ENCODE peak calls at places on chromosomes 2 and 18, in five cellular contexts. F is effector memory CD4-positive, alpha-beta T cell; Z is CD4-positive, CD25-positive, alpha-beta regulatory T cell; C is tibial artery; T is breast epithelium. A is an unnamed sample.

GRCh38 chr2:161367675-161368074 is 48.4 kb upstream of the TBR1 start:
- DNase-seq in Z (no peak), T (no peak), C (no peak), F (no peak), A (no peak)

GRCh38 chr2:186515376-186515775 is 29.3 kb downstream of the ZC3H15 start:
- DNase-seq in Z (no peak), F (no peak), T (no peak), C (no peak), A (no peak)

GRCh38 chr18:1018211-1018651 is 113.6 kb downstream of the ADCYAP1 start:
- DNase-seq in F (no peak), T (no peak), Z (no peak), C (no peak), A (no peak)

GRCh38 chr2:80242355-80242910 is 62.1 kb downstream of the LRRTM1 start:
- DNase-seq in C (no peak), F (no peak), T (no peak), Z (no peak), A (no peak)

GRCh38 chr18:73199151-73199550 is 331.4 kb upstream of the NETO1 start:
- DNase-seq in F (no peak), C (no peak), Z (no peak), T (no peak), A (no peak)

GRCh38 chr2:191183516-191183915 is 32.7 kb upstream of the STAT4 start:
- DNase-seq in C (no peak), T (no peak), Z (no peak), F (no peak), A (no peak)

GRCh38 chr18:79323471-79323870 is 72.3 kb upstream of the NFATC1 start:
- DNase-seq in Z (no peak), F (no peak), T (no peak), C (no peak), A (no peak)

GRCh38 chr2:8162602-8163001 is 519.3 kb upstream of the ID2 start:
- DNase-seq in F (no peak), T (no peak), Z (no peak), C (peak; percentile 96), A (no peak)

GRCh38 chr2:236887519-236887918 is 198.2 kb upstream of the COPS8 start:
- DNase-seq in F (no peak), Z (no peak), C (no peak), T (no peak), A (no peak)

GRCh38 chr2:189657867-189658266 is 3.4 kb upstream of the ASNSD1 start:
- DNase-seq in T (no peak), Z (peak; percentile 20), F (peak; percentile 15), C (no peak), A (peak; percentile 68)

GRCh38 chr2:42977236-42978174 is 185.1 kb upstream of the HAAO start:
- DNase-seq in F (no peak), T (peak; percentile 70), Z (no peak), C (peak; percentile 60), A (no peak)

GRCh38 chr2:99754215-99754614 is 264.4 kb upstream of the REV1 start:
- DNase-seq in T (no peak), Z (no peak), C (no peak), F (no peak), A (no peak)

GRCh38 chr18:9894454-9895068 is 8.8 kb downstream of the TXNDC2 start:
- DNase-seq in C (no peak), T (no peak), Z (no peak), F (no peak), A (no peak)

GRCh38 chr2:209476367-209477191 is 52.7 kb downstream of the MAP2 start:
- DNase-seq in Z (no peak), T (no peak), F (no peak), C (no peak), A (peak; percentile 4)

GRCh38 chr18:71808576-71808975 is 735.6 kb downstream of the CBLN2 start:
- DNase-seq in F (no peak), T (no peak), C (no peak), Z (no peak), A (no peak)

GRCh38 chr2:203650860-203651613 is 55.4 kb upstream of the CD28 start:
- DNase-seq in C (no peak), Z (no peak), T (no peak), F (no peak), A (peak; percentile 80)

GRCh38 chr2:203543898-203544328 is 8.8 kb upstream of the RAPH1 start:
- DNase-seq in F (no peak), C (no peak), T (no peak), Z (no peak), A (no peak)

GRCh38 chr2:74011246-74011645 is 26.5 kb downstream of the TET3 start:
- DNase-seq in C (no peak), T (no peak), F (no peak), Z (no peak), A (no peak)

GRCh38 chr2:9637330-9637729 is 6.5 kb upstream of the YWHAQ start:
- DNase-seq in C (no peak), T (no peak), Z (no peak), F (no peak), A (no peak)

GRCh38 chr2:122734756-122735155 is 979.3 kb downstream of the TSN start:
- DNase-seq in C (no peak), F (no peak), Z (no peak), T (no peak), A (peak; percentile 74)

GRCh38 chr2:19207452-19207851 is 151.0 kb downstream of the OSR1 start:
- DNase-seq in C (no peak), F (no peak), T (no peak), Z (no peak), A (peak; percentile 27)

GRCh38 chr2:24894750-24895149 is 25.3 kb downstream of the ADCY3 start:
- DNase-seq in F (no peak), C (no peak), T (no peak), Z (no peak), A (no peak)

GRCh38 chr2:233981574-233982420 is 64.6 kb downstream of the TRPM8 start:
- DNase-seq in Z (no peak), F (no peak), T (no peak), C (no peak), A (no peak)

GRCh38 chr2:70143314-70144150 is 47.3 kb downstream of the C2orf42 start:
- DNase-seq in T (peak; percentile 70), Z (peak; percentile 39), C (peak; percentile 82), F (peak; percentile 36), A (peak; percentile 65)

GRCh38 chr18:22778996-22779395 is 154.1 kb upstream of the RBBP8 start:
- DNase-seq in Z (no peak), F (no peak), C (no peak), T (no peak), A (peak; percentile 15)

GRCh38 chr2:188833799-188834198 is 140.4 kb upstream of the COL3A1 start:
- DNase-seq in F (no peak), Z (no peak), T (no peak), C (no peak), A (no peak)

GRCh38 chr2:124018894-124019293 is 6.2 kb upstream of the CNTNAP5 start:
- DNase-seq in F (no peak), C (no peak), Z (no peak), T (no peak), A (peak; percentile 46)

DNA sequence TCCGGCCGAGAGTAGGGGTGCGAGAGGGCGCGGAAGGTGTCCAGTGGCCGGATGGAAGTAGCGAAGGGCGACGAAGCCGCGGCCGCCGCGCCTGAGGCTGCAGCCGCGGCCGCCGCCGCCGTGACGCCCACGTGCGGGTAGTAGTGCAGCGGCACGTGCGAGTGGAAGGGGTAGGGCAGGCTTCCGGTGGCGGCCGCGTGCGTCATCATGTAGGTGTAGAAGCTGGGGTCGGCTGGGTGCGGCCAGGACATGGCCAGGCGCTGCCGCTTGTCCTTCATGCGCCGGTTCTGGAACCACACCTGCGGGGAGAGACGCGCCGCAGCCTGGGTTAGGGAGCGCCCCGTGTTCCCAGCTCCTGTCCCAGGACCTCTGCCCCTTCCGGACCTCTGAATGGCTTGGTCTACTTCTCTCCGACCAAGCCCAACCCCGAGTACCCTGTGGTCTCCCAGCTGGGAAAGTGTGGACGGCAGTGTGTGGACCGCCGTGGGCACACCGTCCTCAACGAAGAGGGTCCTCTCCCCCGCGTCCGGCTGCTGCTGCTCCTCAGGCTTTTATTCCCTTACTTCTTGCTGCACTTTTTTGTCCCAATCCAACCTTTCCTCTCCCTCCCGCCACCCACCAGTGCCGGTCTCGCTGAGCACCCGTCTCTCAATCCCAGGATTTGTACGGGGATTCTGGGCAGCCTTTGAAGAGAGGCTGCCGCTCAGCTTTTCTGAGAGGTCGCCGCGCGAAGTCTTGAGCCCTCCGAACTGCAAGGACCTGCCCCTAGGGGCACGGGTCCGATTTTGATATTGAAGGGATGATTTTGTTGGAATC is 3.0 kb downstream of the EVX2 start:
- DNase-seq in C (peak; percentile 48), F (no peak), T (no peak), Z (no peak), A (no peak)
- H3K4me3 ChIP-seq in C (peak overlapping the region; percentile 35), F (no peak overlapping the region), T (no peak overlapping the region), Z (no peak overlapping the region), A (peak overlapping the region; percentile 32)

GRCh38 chr18:7856099-7856498 is 289.0 kb downstream of the PTPRM start:
- DNase-seq in T (no peak), Z (no peak), F (no peak), C (no peak), A (no peak)
- H3K27ac ChIP-seq in T (no peak overlapping the region), Z (no peak overlapping the region), F (no peak overlapping the region), C (no peak overlapping the region), A (peak overlapping the region; percentile 99)

GRCh38 chr2:223935459-223936125 is 9.5 kb downstream of the WDFY1 start:
- DNase-seq in C (no peak), F (no peak), Z (no peak), T (no peak), A (no peak)
- H3K4me3 ChIP-seq in C (no peak overlapping the region), F (no peak overlapping the region), Z (no peak overlapping the region), T (no peak overlapping the region), A (no peak overlapping the region)

GRCh38 chr2:53314718-53315117 is 452.9 kb upstream of the CHAC2 start:
- DNase-seq in T (no peak), F (no peak), C (no peak), Z (no peak), A (no peak)
- H3K27ac ChIP-seq in T (no peak overlapping the region), F (no peak overlapping the region), C (no peak overlapping the region), Z (no peak overlapping the region), A (no peak overlapping the region)

GRCh38 chr2:173752152-173752551 is 213.0 kb downstream of the SP3 start:
- DNase-seq in T (no peak), F (no peak), C (no peak), Z (no peak), A (no peak)

GRCh38 chr2:173749315-173749714 is 215.9 kb downstream of the SP3 start:
- DNase-seq in T (no peak), Z (no peak), F (no peak), C (no peak), A (peak; percentile 21)

GRCh38 chr2:173750831-173751230 is 214.3 kb downstream of the SP3 start:
- DNase-seq in C (no peak), F (no peak), Z (no peak), T (no peak), A (no peak)

GRCh38 chr2:173751245-173751975 is 213.8 kb downstream of the SP3 start:
- DNase-seq in C (no peak), Z (no peak), T (no peak), F (no peak), A (no peak)

DNA sequence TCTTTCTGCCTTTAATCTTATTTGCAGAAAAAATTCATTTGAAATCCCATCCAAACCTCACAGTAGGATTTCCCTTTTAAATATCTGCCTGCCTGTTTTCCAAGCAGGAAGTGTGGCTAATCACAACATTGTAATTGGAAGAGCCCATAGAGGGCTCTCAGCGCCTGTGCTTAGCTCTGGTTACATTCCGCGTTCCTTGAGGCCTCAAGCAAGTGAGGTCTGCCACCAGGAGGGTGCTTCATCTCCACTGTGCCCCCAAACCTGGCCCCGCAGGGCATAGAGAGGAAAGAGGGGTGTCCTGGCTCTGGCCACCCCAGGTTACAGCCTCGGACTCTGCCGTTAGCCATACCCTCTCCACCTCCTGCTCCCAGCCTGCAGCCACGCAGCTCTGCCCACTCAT is 214.8 kb downstream of the SP3 start:
- DNase-seq in F (no peak), T (no peak), C (no peak), Z (no peak), A (peak; percentile 73)
- H3K4me3 ChIP-seq in F (no peak overlapping the region), T (no peak overlapping the region), C (no peak overlapping the region), Z (no peak overlapping the region), A (no peak overlapping the region)